ENCODE peak calls at places on chromosomes 5 and 9, in ten cellular contexts. O, B, G, J, A, X, S, D, T and I are unnamed samples.

GRCh38 chr9:2771661-2772060 is 54.4 kb downstream of the KCNV2 start:
- DNase-seq in O (no peak), B (peak), G (no peak), J (no peak), A (no peak), X (no peak), S (no peak), D (no peak), T (peak), I (no peak)

GRCh38 chr9:137705443-137705863 is 86.6 kb downstream of the EHMT1 start:
- DNase-seq in O (no peak), B (no peak), G (peak), J (no peak), A (no peak), X (no peak), S (no peak), D (no peak), T (no peak), I (peak)

GRCh38 chr5:139863855-139864558 is 68.4 kb downstream of the PSD2 start:
- DNase-seq in O (peak), B (peak), G (peak), J (peak), A (peak), X (peak), S (peak), D (peak), T (peak), I (peak)

GRCh38 chr9:70262948-70263347 is 4.2 kb downstream of the SMC5 start:
- DNase-seq in O (no peak), B (no peak), G (no peak), J (no peak), A (no peak), X (no peak), S (no peak), D (no peak), T (no peak), I (no peak)

GRCh38 chr5:168317521-168318147 is 26.2 kb downstream of the WWC1 start:
- DNase-seq in O (peak), B (peak), G (no peak), J (peak), A (no peak), X (no peak), S (no peak), D (no peak), T (peak), I (no peak)

GRCh38 chr5:137075163-137075970 is 423.8 kb downstream of the SPOCK1 start:
- DNase-seq in O (peak), B (peak), G (peak), J (peak), A (no peak), X (no peak), S (peak), D (no peak), T (peak), I (no peak)

GRCh38 chr5:36877667-36878420 is 1.3 kb downstream of the NIPBL start:
- DNase-seq in O (peak), B (peak), G (no peak), J (no peak), A (no peak), X (no peak), S (no peak), D (no peak), T (peak), I (peak)

GRCh38 chr9:21854594-21854993 is 52.2 kb downstream of the MTAP start:
- DNase-seq in O (peak), B (peak), G (no peak), J (no peak), A (no peak), X (no peak), S (no peak), D (no peak), T (no peak), I (no peak)

GRCh38 chr5:155699385-155699784 is 627.6 kb upstream of the SGCD start:
- DNase-seq in O (no peak), B (peak), G (no peak), J (no peak), A (no peak), X (no peak), S (peak), D (no peak), T (no peak), I (no peak)

GRCh38 chr5:144248015-144248414 is 77.3 kb downstream of the KCTD16 start:
- DNase-seq in O (no peak), B (peak), G (no peak), J (no peak), A (no peak), X (no peak), S (no peak), D (no peak), T (no peak), I (no peak)

GRCh38 chr5:33336911-33337620 is 103.7 kb upstream of the TARS1 start:
- DNase-seq in O (no peak), B (no peak), G (no peak), J (no peak), A (no peak), X (no peak), S (no peak), D (no peak), T (no peak), I (no peak)

GRCh38 chr5:55104966-55105701 is 2.7 kb downstream of the GZMA start:
- DNase-seq in O (no peak), B (no peak), G (peak), J (no peak), A (no peak), X (no peak), S (no peak), D (no peak), T (no peak), I (no peak)

GRCh38 chr9:16985559-16986348 is 115.3 kb upstream of the BNC2 start:
- DNase-seq in O (no peak), B (no peak), G (no peak), J (no peak), A (no peak), X (no peak), S (peak), D (no peak), T (no peak), I (no peak)

GRCh38 chr5:65730910-65731309 is 8.9 kb downstream of the NLN start:
- DNase-seq in O (no peak), B (no peak), G (no peak), J (no peak), A (no peak), X (no peak), S (no peak), D (no peak), T (no peak), I (no peak)

GRCh38 chr9:80951675-80952074 is 737.7 kb downstream of the TLE1 start:
- DNase-seq in O (no peak), B (no peak), G (no peak), J (no peak), A (no peak), X (no peak), S (no peak), D (no peak), T (no peak), I (no peak)

GRCh38 chr5:178182158-178182876 is 4.9 kb downstream of the GMCL2 start:
- DNase-seq in O (no peak), B (peak), G (no peak), J (no peak), A (no peak), X (no peak), S (no peak), D (no peak), T (no peak), I (no peak)

GRCh38 chr5:6436715-6437340 is 11.8 kb upstream of the UBE2QL1 start:
- DNase-seq in O (no peak), B (peak), G (no peak), J (no peak), A (no peak), X (no peak), S (no peak), D (no peak), T (no peak), I (no peak)

GRCh38 chr5:172919525-172920446 is 39.4 kb upstream of the RPL26L1 start:
- DNase-seq in O (no peak), B (no peak), G (no peak), J (no peak), A (no peak), X (no peak), S (no peak), D (no peak), T (no peak), I (no peak)

GRCh38 chr5:160260881-160261815 is 31.8 kb downstream of the FABP6 start:
- DNase-seq in O (peak), B (peak), G (no peak), J (no peak), A (no peak), X (peak), S (no peak), D (no peak), T (peak), I (no peak)

GRCh38 chr9:69168709-69169217 is 5.3 kb upstream of the TJP2 start:
- DNase-seq in O (peak), B (peak), G (peak), J (no peak), A (peak), X (no peak), S (no peak), D (no peak), T (peak), I (peak)

GRCh38 chr9:6922680-6923079 is 164.9 kb downstream of the KDM4C start:
- DNase-seq in O (no peak), B (no peak), G (no peak), J (no peak), A (no peak), X (no peak), S (no peak), D (no peak), T (no peak), I (no peak)

GRCh38 chr5:146409081-146409671 is 38.0 kb upstream of the TCERG1 start:
- DNase-seq in O (no peak), B (peak), G (no peak), J (no peak), A (no peak), X (no peak), S (no peak), D (no peak), T (no peak), I (no peak)

GRCh38 chr9:77882294-77882693 is 149.3 kb downstream of the GNAQ start:
- DNase-seq in O (no peak), B (no peak), G (no peak), J (no peak), A (no peak), X (no peak), S (no peak), D (no peak), T (no peak), I (no peak)

GRCh38 chr9:97525451-97525850 is 24.0 kb downstream of the TMOD1 start:
- DNase-seq in O (no peak), B (no peak), G (no peak), J (no peak), A (no peak), X (no peak), S (no peak), D (no peak), T (no peak), I (no peak)

GRCh38 chr9:33249087-33249657 is 9.2 kb downstream of the SPINK4 start:
- DNase-seq in O (no peak), B (no peak), G (no peak), J (no peak), A (no peak), X (no peak), S (no peak), D (no peak), T (no peak), I (no peak)

GRCh38 chr9:224540-225520 is 10.2 kb downstream of the DOCK8 start:
- DNase-seq in O (peak), B (peak), G (peak), J (no peak), A (no peak), X (no peak), S (no peak), D (no peak), T (no peak), I (no peak)

GRCh38 chr5:53378590-53379247 is 101.7 kb upstream of the FST start:
- DNase-seq in O (no peak), B (no peak), G (no peak), J (no peak), A (no peak), X (no peak), S (no peak), D (no peak), T (no peak), I (no peak)

GRCh38 chr9:107969141-107969540 is 479.6 kb upstream of the KLF4 start:
- DNase-seq in O (no peak), B (no peak), G (no peak), J (no peak), A (no peak), X (no peak), S (no peak), D (no peak), T (no peak), I (no peak)

GRCh38 chr9:17783227-17783626 is 204.4 kb downstream of the SH3GL2 start:
- DNase-seq in O (no peak), B (no peak), G (no peak), J (no peak), A (no peak), X (no peak), S (no peak), D (no peak), T (no peak), I (no peak)

GRCh38 chr9:18393340-18394130 is 80.4 kb upstream of the ADAMTSL1 start:
- DNase-seq in O (peak), B (peak), G (no peak), J (peak), A (no peak), X (no peak), S (no peak), D (no peak), T (peak), I (no peak)

GRCh38 chr9:99038396-99038795 is 66.5 kb upstream of the TGFBR1 start:
- DNase-seq in O (no peak), B (no peak), G (no peak), J (no peak), A (no peak), X (no peak), S (no peak), D (no peak), T (no peak), I (no peak)

GRCh38 chr9:120480707-120481106 is 99.3 kb downstream of the CDK5RAP2 start:
- DNase-seq in O (no peak), B (no peak), G (no peak), J (no peak), A (no peak), X (no peak), S (no peak), D (no peak), T (no peak), I (no peak)

GRCh38 chr9:36144322-36145206 is 8.0 kb downstream of the GLIPR2 start:
- DNase-seq in O (peak), B (no peak), G (peak), J (no peak), A (no peak), X (peak), S (no peak), D (no peak), T (no peak), I (peak)

GRCh38 chr9:27353405-27354229 is 56.7 kb upstream of the EQTN start:
- DNase-seq in O (no peak), B (peak), G (no peak), J (no peak), A (no peak), X (peak), S (peak), D (no peak), T (peak), I (no peak)

GRCh38 chr5:176647870-176648466 is 684 bp downstream of the TSPAN17 start:
- DNase-seq in O (no peak), B (peak), G (peak), J (no peak), A (no peak), X (no peak), S (no peak), D (no peak), T (peak), I (peak)

GRCh38 chr5:110841137-110841536 is 102.3 kb downstream of the SLC25A46 start:
- DNase-seq in O (no peak), B (no peak), G (no peak), J (no peak), A (no peak), X (no peak), S (no peak), D (no peak), T (no peak), I (no peak)

GRCh38 chr5:61866930-61867329 is 439.1 kb upstream of the KIF2A start:
- DNase-seq in O (no peak), B (no peak), G (no peak), J (no peak), A (no peak), X (no peak), S (no peak), D (no peak), T (no peak), I (no peak)

GRCh38 chr9:114348906-114349482 is 19.3 kb downstream of the ORM2 start:
- DNase-seq in O (peak), B (peak), G (peak), J (no peak), A (peak), X (no peak), S (peak), D (no peak), T (no peak), I (peak)